ENCODE peak calls at places on chromosome 1, in eight cellular contexts. One of them, this sample, is unnamed.
A peak's percentile ranks its signal among the peaks of the same experiment; 100 is the strongest.

GRCh38 chr1:206557636-206558473 is 50.5 kb downstream of the RASSF5 start:
- DNase-seq in uterus: no peak
- DNase-seq in IMR-90: no peak
- DNase-seq in AG04450: no peak
- DNase-seq in left lung: no peak
- DNase-seq in sigmoid colon: no peak
- DNase-seq in tibial nerve: no peak
- DNase-seq in esophagus muscularis mucosa: no peak
- DNase-seq in this sample: peak; percentile 31

GRCh38 chr1:181057079-181057478 is 23.3 kb downstream of the MR1 start:
- DNase-seq in esophagus muscularis mucosa: no peak
- DNase-seq in AG04450: no peak
- DNase-seq in left lung: no peak
- DNase-seq in sigmoid colon: no peak
- DNase-seq in uterus: no peak
- DNase-seq in IMR-90: no peak
- DNase-seq in tibial nerve: no peak
- DNase-seq in this sample: no peak

GRCh38 chr1:236321101-236321500 is 39.3 kb upstream of the ERO1B start:
- DNase-seq in sigmoid colon: no peak
- DNase-seq in tibial nerve: no peak
- DNase-seq in uterus: no peak
- DNase-seq in left lung: no peak
- DNase-seq in esophagus muscularis mucosa: no peak
- DNase-seq in AG04450: no peak
- DNase-seq in IMR-90: no peak
- DNase-seq in this sample: no peak

GRCh38 chr1:40313958-40314720 is 2.9 kb downstream of the COL9A2 start:
- DNase-seq in IMR-90: no peak
- DNase-seq in uterus: no peak
- DNase-seq in sigmoid colon: no peak
- DNase-seq in tibial nerve: no peak
- DNase-seq in esophagus muscularis mucosa: no peak
- DNase-seq in AG04450: no peak
- DNase-seq in left lung: no peak
- DNase-seq in this sample: no peak

GRCh38 chr1:224861317-224861716 is 68.2 kb upstream of the DNAH14 start:
- DNase-seq in esophagus muscularis mucosa: no peak
- DNase-seq in sigmoid colon: no peak
- DNase-seq in AG04450: no peak
- DNase-seq in tibial nerve: no peak
- DNase-seq in left lung: no peak
- DNase-seq in IMR-90: no peak
- DNase-seq in uterus: no peak
- DNase-seq in this sample: no peak

GRCh38 chr1:41330588-41331545 is 30.4 kb upstream of the FOXO6 start:
- DNase-seq in left lung: no peak
- DNase-seq in IMR-90: no peak
- DNase-seq in AG04450: no peak
- DNase-seq in sigmoid colon: no peak
- DNase-seq in esophagus muscularis mucosa: peak; percentile 64
- DNase-seq in tibial nerve: no peak
- DNase-seq in uterus: no peak
- DNase-seq in this sample: no peak

GRCh38 chr1:218165687-218166088 is 119.4 kb upstream of the RRP15 start:
- DNase-seq in IMR-90: no peak
- DNase-seq in AG04450: no peak
- DNase-seq in tibial nerve: no peak
- DNase-seq in left lung: no peak
- DNase-seq in esophagus muscularis mucosa: no peak
- DNase-seq in uterus: no peak
- DNase-seq in sigmoid colon: no peak
- DNase-seq in this sample: no peak

GRCh38 chr1:10306435-10306834 is 92.4 kb upstream of the PGD start:
- DNase-seq in esophagus muscularis mucosa: no peak
- DNase-seq in left lung: no peak
- DNase-seq in uterus: no peak
- DNase-seq in tibial nerve: no peak
- DNase-seq in sigmoid colon: no peak
- DNase-seq in IMR-90: no peak
- DNase-seq in AG04450: no peak
- DNase-seq in this sample: no peak

GRCh38 chr1:237938553-237938952 is 47.8 kb upstream of the ZP4 start:
- DNase-seq in IMR-90: no peak
- DNase-seq in uterus: no peak
- DNase-seq in tibial nerve: no peak
- DNase-seq in AG04450: no peak
- DNase-seq in sigmoid colon: no peak
- DNase-seq in esophagus muscularis mucosa: no peak
- DNase-seq in left lung: no peak
- DNase-seq in this sample: no peak

GRCh38 chr1:39788758-39789570 is at the start of gene BMP8B:
- DNase-seq in uterus: no peak
- DNase-seq in sigmoid colon: peak; percentile 70
- DNase-seq in tibial nerve: peak; percentile 33
- DNase-seq in esophagus muscularis mucosa: no peak
- DNase-seq in IMR-90: no peak
- DNase-seq in AG04450: no peak
- DNase-seq in left lung: peak; percentile 93
- DNase-seq in this sample: peak; percentile 28

GRCh38 chr1:159091547-159092397 is 15.2 kb upstream of the AIM2 start:
- DNase-seq in IMR-90: peak; percentile 86
- DNase-seq in AG04450: peak; percentile 18
- DNase-seq in left lung: no peak
- DNase-seq in uterus: no peak
- DNase-seq in esophagus muscularis mucosa: no peak
- DNase-seq in sigmoid colon: no peak
- DNase-seq in tibial nerve: no peak
- DNase-seq in this sample: no peak

GRCh38 chr1:162292422-162292849 is 84.2 kb downstream of the SPATA46 start:
- DNase-seq in esophagus muscularis mucosa: no peak
- DNase-seq in IMR-90: peak; percentile 7
- DNase-seq in tibial nerve: no peak
- DNase-seq in uterus: no peak
- DNase-seq in sigmoid colon: no peak
- DNase-seq in left lung: no peak
- DNase-seq in AG04450: no peak
- DNase-seq in this sample: no peak

GRCh38 chr1:195754297-195754696 is 853.9 kb downstream of the KCNT2 start:
- DNase-seq in left lung: no peak
- DNase-seq in sigmoid colon: no peak
- DNase-seq in esophagus muscularis mucosa: no peak
- DNase-seq in IMR-90: no peak
- DNase-seq in tibial nerve: no peak
- DNase-seq in AG04450: no peak
- DNase-seq in uterus: no peak
- DNase-seq in this sample: no peak

GRCh38 chr1:164787834-164788231 is 228.8 kb downstream of the PBX1 start:
- DNase-seq in AG04450: no peak
- DNase-seq in sigmoid colon: no peak
- DNase-seq in esophagus muscularis mucosa: no peak
- DNase-seq in uterus: no peak
- DNase-seq in tibial nerve: no peak
- DNase-seq in IMR-90: no peak
- DNase-seq in left lung: no peak
- DNase-seq in this sample: no peak

GRCh38 chr1:169367686-169368405 is at the start of the genes BLZF1 and NME7:
- DNase-seq in AG04450: peak; percentile 88
- DNase-seq in left lung: peak; percentile 97
- DNase-seq in IMR-90: peak; percentile 96
- DNase-seq in esophagus muscularis mucosa: peak; percentile 99
- DNase-seq in tibial nerve: peak; percentile 96
- DNase-seq in uterus: peak; percentile 95
- DNase-seq in sigmoid colon: peak; percentile 98
- DNase-seq in this sample: peak; percentile 95

GRCh38 chr1:15681346-15682290 is 2.5 kb upstream of the PLEKHM2 start:
- DNase-seq in IMR-90: no peak
- DNase-seq in left lung: no peak
- DNase-seq in uterus: no peak
- DNase-seq in tibial nerve: no peak
- DNase-seq in sigmoid colon: no peak
- DNase-seq in esophagus muscularis mucosa: no peak
- DNase-seq in AG04450: no peak
- DNase-seq in this sample: no peak

GRCh38 chr1:52306227-52307006 is 59.6 kb downstream of the CC2D1B start:
- DNase-seq in tibial nerve: no peak
- DNase-seq in esophagus muscularis mucosa: no peak
- DNase-seq in left lung: no peak
- DNase-seq in uterus: no peak
- DNase-seq in sigmoid colon: no peak
- DNase-seq in IMR-90: no peak
- DNase-seq in AG04450: no peak
- DNase-seq in this sample: no peak

GRCh38 chr1:152481869-152482664 is 28.5 kb upstream of the LCE5A start:
- DNase-seq in tibial nerve: no peak
- DNase-seq in uterus: no peak
- DNase-seq in AG04450: no peak
- DNase-seq in IMR-90: no peak
- DNase-seq in esophagus muscularis mucosa: peak; percentile 81
- DNase-seq in sigmoid colon: no peak
- DNase-seq in left lung: no peak
- DNase-seq in this sample: no peak

GRCh38 chr1:152486400-152487006 is 24.1 kb upstream of the LCE5A start:
- DNase-seq in IMR-90: no peak
- DNase-seq in esophagus muscularis mucosa: no peak
- DNase-seq in uterus: no peak
- DNase-seq in AG04450: no peak
- DNase-seq in sigmoid colon: no peak
- DNase-seq in tibial nerve: no peak
- DNase-seq in left lung: no peak
- DNase-seq in this sample: no peak

GRCh38 chr1:152487871-152488270 is 22.7 kb upstream of the LCE5A start:
- DNase-seq in IMR-90: no peak
- DNase-seq in tibial nerve: no peak
- DNase-seq in left lung: no peak
- DNase-seq in esophagus muscularis mucosa: no peak
- DNase-seq in sigmoid colon: no peak
- DNase-seq in AG04450: no peak
- DNase-seq in uterus: no peak
- DNase-seq in this sample: no peak
- H3K9me3 ChIP-seq in IMR-90: no peaks in the 10 kb centered on the region
- H3K9me3 ChIP-seq in tibial nerve: no peaks in the 10 kb centered on the region
- H3K9me3 ChIP-seq in left lung: no peaks in the 10 kb centered on the region
- H3K9me3 ChIP-seq in esophagus muscularis mucosa: peaks cover 5% of the 10 kb centered on the region
- H3K9me3 ChIP-seq in sigmoid colon: no peaks in the 10 kb centered on the region
- H3K9me3 ChIP-seq in AG04450: no peaks in the 10 kb centered on the region
- H3K9me3 ChIP-seq in uterus: no peaks in the 10 kb centered on the region
- H3K9me3 ChIP-seq in this sample: no peaks in the 10 kb centered on the region

DNA sequence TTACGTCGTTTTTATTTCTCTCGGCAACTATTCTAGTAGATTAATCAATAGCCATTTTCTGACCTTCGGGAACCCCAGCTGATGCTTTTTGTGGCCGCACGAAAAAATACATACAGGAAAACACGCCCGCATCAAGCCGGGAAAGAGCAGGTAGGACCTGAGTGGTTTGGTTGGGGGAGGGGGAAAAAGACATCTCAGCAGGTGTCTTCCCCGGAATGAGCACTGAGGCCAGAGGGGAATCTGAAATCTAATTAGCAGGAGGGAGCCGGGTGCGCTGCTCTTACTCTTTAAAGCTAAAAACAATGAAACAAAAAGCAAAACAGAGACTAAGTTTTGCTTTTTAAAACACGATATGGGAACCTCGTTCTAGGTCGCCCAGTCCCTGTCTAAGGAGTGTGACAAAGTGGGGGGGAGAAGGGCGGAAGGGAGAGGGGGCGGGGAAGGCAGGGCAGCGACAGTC is 549 bp upstream of the FOXD3 start:
- DNase-seq in uterus: no peak
- DNase-seq in left lung: no peak
- DNase-seq in sigmoid colon: no peak
- DNase-seq in esophagus muscularis mucosa: no peak
- DNase-seq in tibial nerve: no peak
- DNase-seq in IMR-90: no peak
- DNase-seq in AG04450: no peak
- DNase-seq in this sample: no peak
- H3K9me3 ChIP-seq in uterus: no peaks in the 10 kb centered on the region
- H3K9me3 ChIP-seq in left lung: no peaks in the 10 kb centered on the region
- H3K9me3 ChIP-seq in sigmoid colon: peaks cover 2% of the 10 kb centered on the region
- H3K9me3 ChIP-seq in esophagus muscularis mucosa: no peaks in the 10 kb centered on the region
- H3K9me3 ChIP-seq in tibial nerve: no peaks in the 10 kb centered on the region
- H3K9me3 ChIP-seq in IMR-90: peaks cover 33% of the 10 kb centered on the region
- H3K9me3 ChIP-seq in AG04450: peaks cover 29% of the 10 kb centered on the region
- H3K9me3 ChIP-seq in this sample: peaks cover 15% of the 10 kb centered on the region

GRCh38 chr1:152447484-152447883 is 33.4 kb upstream of the CRNN start:
- DNase-seq in left lung: no peak
- DNase-seq in IMR-90: no peak
- DNase-seq in esophagus muscularis mucosa: peak; percentile 72
- DNase-seq in tibial nerve: no peak
- DNase-seq in uterus: no peak
- DNase-seq in sigmoid colon: no peak
- DNase-seq in AG04450: no peak
- DNase-seq in this sample: no peak

GRCh38 chr1:152448496-152448895 is 34.4 kb upstream of the CRNN start:
- DNase-seq in sigmoid colon: no peak
- DNase-seq in esophagus muscularis mucosa: peak; percentile 64
- DNase-seq in uterus: no peak
- DNase-seq in left lung: no peak
- DNase-seq in IMR-90: no peak
- DNase-seq in tibial nerve: no peak
- DNase-seq in AG04450: no peak
- DNase-seq in this sample: no peak

GRCh38 chr1:152448095-152448494 is 34.0 kb upstream of the CRNN start:
- DNase-seq in esophagus muscularis mucosa: peak; percentile 45
- DNase-seq in left lung: no peak
- DNase-seq in IMR-90: no peak
- DNase-seq in sigmoid colon: peak; percentile 83
- DNase-seq in tibial nerve: no peak
- DNase-seq in AG04450: no peak
- DNase-seq in uterus: no peak
- DNase-seq in this sample: no peak

GRCh38 chr1:152451254-152451653 is 37.2 kb upstream of the CRNN start:
- DNase-seq in uterus: no peak
- DNase-seq in left lung: no peak
- DNase-seq in IMR-90: no peak
- DNase-seq in AG04450: no peak
- DNase-seq in esophagus muscularis mucosa: peak; percentile 86
- DNase-seq in tibial nerve: no peak
- DNase-seq in sigmoid colon: no peak
- DNase-seq in this sample: no peak

GRCh38 chr1:152449661-152450060 is 35.6 kb upstream of the CRNN start:
- DNase-seq in sigmoid colon: no peak
- DNase-seq in esophagus muscularis mucosa: peak; percentile 79
- DNase-seq in tibial nerve: no peak
- DNase-seq in uterus: no peak
- DNase-seq in AG04450: no peak
- DNase-seq in IMR-90: no peak
- DNase-seq in left lung: no peak
- DNase-seq in this sample: no peak
- H3K9me3 ChIP-seq in sigmoid colon: no peaks in the 10 kb centered on the region
- H3K9me3 ChIP-seq in esophagus muscularis mucosa: no peaks in the 10 kb centered on the region
- H3K9me3 ChIP-seq in tibial nerve: no peaks in the 10 kb centered on the region
- H3K9me3 ChIP-seq in uterus: no peaks in the 10 kb centered on the region
- H3K9me3 ChIP-seq in AG04450: no peaks in the 10 kb centered on the region
- H3K9me3 ChIP-seq in IMR-90: no peaks in the 10 kb centered on the region
- H3K9me3 ChIP-seq in left lung: no peaks in the 10 kb centered on the region
- H3K9me3 ChIP-seq in this sample: no peaks in the 10 kb centered on the region

DNA sequence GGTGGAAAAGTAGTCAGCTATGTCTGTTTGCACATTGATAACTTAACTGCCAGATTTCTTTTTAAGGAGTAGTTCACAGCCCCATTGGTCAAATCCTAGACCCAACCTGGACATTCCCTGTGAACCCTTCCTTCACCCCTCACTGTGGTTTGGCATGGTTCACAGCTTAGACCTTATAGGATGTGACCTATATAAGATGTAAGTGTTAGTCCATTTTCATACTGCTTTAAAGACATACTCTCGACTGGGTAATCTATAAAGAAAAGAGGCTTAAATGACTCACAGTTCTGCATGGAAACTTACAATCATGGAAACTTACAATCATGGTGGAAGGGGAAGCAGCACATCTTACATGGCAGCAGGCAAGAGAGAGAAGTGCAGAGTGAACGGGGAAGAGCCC is 1066.2 kb downstream of the TTLL7 start:
- DNase-seq in IMR-90: no peak
- DNase-seq in esophagus muscularis mucosa: no peak
- DNase-seq in AG04450: no peak
- DNase-seq in left lung: no peak
- DNase-seq in uterus: no peak
- DNase-seq in tibial nerve: no peak
- DNase-seq in sigmoid colon: no peak
- DNase-seq in this sample: no peak
- H3K9me3 ChIP-seq in IMR-90: peaks cover 7% of the 10 kb centered on the region
- H3K9me3 ChIP-seq in esophagus muscularis mucosa: peaks cover 5% of the 10 kb centered on the region
- H3K9me3 ChIP-seq in AG04450: no peaks in the 10 kb centered on the region
- H3K9me3 ChIP-seq in left lung: no peaks in the 10 kb centered on the region
- H3K9me3 ChIP-seq in uterus: no peaks in the 10 kb centered on the region
- H3K9me3 ChIP-seq in tibial nerve: no peaks in the 10 kb centered on the region
- H3K9me3 ChIP-seq in sigmoid colon: no peaks in the 10 kb centered on the region
- H3K9me3 ChIP-seq in this sample: no peaks in the 10 kb centered on the region

This sample was measured in T-helper 17 cell.